ENCODE peak calls at places on chromosome 9, in five cellular contexts. Q is ACHN; U is upper lobe of right lung; J is CD8-positive, alpha-beta memory T cell; W is sciatic nerve. K is an unnamed sample.

GRCh38 chr9:121498150-121498486 is 1.5 kb downstream of the GGTA1 start:
- DNase-seq in Q (peak), U (no peak), J (peak), W (no peak), K (peak)

GRCh38 chr9:3330792-3331420 is 194.9 kb downstream of the RFX3 start:
- DNase-seq in Q (no peak), U (no peak), J (no peak), W (no peak), K (no peak)

GRCh38 chr9:6822696-6823095 is 64.9 kb downstream of the KDM4C start:
- DNase-seq in Q (no peak), U (no peak), J (no peak), W (no peak), K (no peak)

GRCh38 chr9:114174876-114175771 is 19.8 kb downstream of the COL27A1 start:
- DNase-seq in Q (no peak), U (no peak), J (no peak), W (no peak), K (no peak)

GRCh38 chr9:89676281-89676680 is 71.5 kb downstream of the GADD45G start:
- DNase-seq in Q (no peak), U (peak), J (no peak), W (no peak), K (peak)

GRCh38 chr9:100111235-100111634 is 12.2 kb downstream of the INVS start:
- DNase-seq in Q (peak), U (peak), J (no peak), W (peak), K (no peak)

GRCh38 chr9:4890242-4890641 is 94.8 kb upstream of the JAK2 start:
- DNase-seq in Q (no peak), U (no peak), J (no peak), W (no peak), K (no peak)

GRCh38 chr9:131432597-131433301 is 38.9 kb downstream of the PRRC2B start:
- DNase-seq in Q (peak), U (peak), J (no peak), W (no peak), K (no peak)

GRCh38 chr9:99633260-99633659 is 188.4 kb upstream of the NR4A3 start:
- DNase-seq in Q (no peak), U (no peak), J (no peak), W (no peak), K (no peak)

K was measured in NCI-H69.